ENCODE peak calls at places on chromosomes 16 and 17, in four cellular contexts. One of them, this sample, is unnamed.

GRCh38 chr17:13520899-13521572 is 80.7 kb downstream of the HS3ST3A1 start:
- DNase-seq in psoas muscle: no peak
- DNase-seq in GM20000: no peak
- DNase-seq in heart right ventricle: no peak
- DNase-seq in this sample: no peak

GRCh38 chr16:15682105-15682570 is 32.1 kb downstream of the NDE1 start:
- DNase-seq in psoas muscle: no peak
- DNase-seq in GM20000: no peak
- DNase-seq in heart right ventricle: no peak
- DNase-seq in this sample: peak

GRCh38 chr17:42467889-42468288 is 9.2 kb downstream of the ATP6V0A1 start:
- DNase-seq in psoas muscle: no peak
- DNase-seq in GM20000: no peak
- DNase-seq in heart right ventricle: no peak
- DNase-seq in this sample: no peak

GRCh38 chr16:75789237-75789636 is 62.9 kb upstream of the CPHXL start:
- DNase-seq in psoas muscle: no peak
- DNase-seq in GM20000: peak
- DNase-seq in heart right ventricle: peak
- DNase-seq in this sample: no peak

GRCh38 chr16:85045077-85045476 is 17.5 kb downstream of the KIAA0513 start:
- DNase-seq in psoas muscle: peak
- DNase-seq in GM20000: no peak
- DNase-seq in heart right ventricle: no peak
- DNase-seq in this sample: no peak

GRCh38 chr17:61485067-61485775 is 33.0 kb downstream of the TBX4 start:
- DNase-seq in psoas muscle: no peak
- DNase-seq in GM20000: no peak
- DNase-seq in heart right ventricle: no peak
- DNase-seq in this sample: no peak

GRCh38 chr17:41860254-41860931 is 4.8 kb downstream of the KLHL11 start:
- DNase-seq in psoas muscle: no peak
- DNase-seq in GM20000: no peak
- DNase-seq in heart right ventricle: no peak
- DNase-seq in this sample: no peak

GRCh38 chr17:15431201-15431600 is 36.2 kb downstream of the CDRT4 start:
- DNase-seq in psoas muscle: peak
- DNase-seq in GM20000: no peak
- DNase-seq in heart right ventricle: no peak
- DNase-seq in this sample: no peak

GRCh38 chr17:57985675-57985974 is 2.4 kb downstream of the VEZF1 start:
- DNase-seq in psoas muscle: no peak
- DNase-seq in GM20000: no peak
- DNase-seq in heart right ventricle: no peak
- DNase-seq in this sample: no peak

GRCh38 chr16:27945233-27945975 is 118.1 kb downstream of the GSG1L start:
- DNase-seq in psoas muscle: no peak
- DNase-seq in GM20000: no peak
- DNase-seq in heart right ventricle: no peak
- DNase-seq in this sample: no peak

GRCh38 chr17:42378597-42379594 is 9.3 kb downstream of the STAT3 start:
- DNase-seq in psoas muscle: no peak
- DNase-seq in GM20000: peak
- DNase-seq in heart right ventricle: peak
- DNase-seq in this sample: peak

GRCh38 chr16:85092309-85092708 is 20.0 kb downstream of the CIBAR2 start:
- DNase-seq in psoas muscle: no peak
- DNase-seq in GM20000: no peak
- DNase-seq in heart right ventricle: no peak
- DNase-seq in this sample: no peak

GRCh38 chr16:49019826-49020401 is 261.7 kb downstream of the CBLN1 start:
- DNase-seq in psoas muscle: no peak
- DNase-seq in GM20000: no peak
- DNase-seq in heart right ventricle: no peak
- DNase-seq in this sample: no peak

GRCh38 chr17:50508573-50509460 is 578 bp downstream of the MYCBPAP start:
- DNase-seq in psoas muscle: peak
- DNase-seq in GM20000: no peak
- DNase-seq in heart right ventricle: no peak
- DNase-seq in this sample: no peak

GRCh38 chr16:53840472-53840871 is 136.5 kb downstream of the FTO start:
- DNase-seq in psoas muscle: no peak
- DNase-seq in GM20000: no peak
- DNase-seq in heart right ventricle: no peak
- DNase-seq in this sample: no peak

GRCh38 chr17:27993723-27994310 is 48.7 kb upstream of the NLK start:
- DNase-seq in psoas muscle: no peak
- DNase-seq in GM20000: no peak
- DNase-seq in heart right ventricle: no peak
- DNase-seq in this sample: no peak

GRCh38 chr16:4477966-4478365 is 1.8 kb downstream of the HMOX2 start:
- DNase-seq in psoas muscle: no peak
- DNase-seq in GM20000: no peak
- DNase-seq in heart right ventricle: no peak
- DNase-seq in this sample: peak

GRCh38 chr16:81885976-81886586 is 107.0 kb downstream of the PLCG2 start:
- DNase-seq in psoas muscle: no peak
- DNase-seq in GM20000: peak
- DNase-seq in heart right ventricle: no peak
- DNase-seq in this sample: peak

GRCh38 chr16:51762081-51762995 is 611.3 kb upstream of the SALL1 start:
- DNase-seq in psoas muscle: peak
- DNase-seq in GM20000: peak
- DNase-seq in heart right ventricle: peak
- DNase-seq in this sample: peak

GRCh38 chr17:18959845-18960240 is 7.9 kb downstream of the SLC5A10 start:
- DNase-seq in psoas muscle: peak
- DNase-seq in GM20000: no peak
- DNase-seq in heart right ventricle: no peak
- DNase-seq in this sample: no peak

GRCh38 chr16:62256406-62256805 is 220.2 kb upstream of the CDH8 start:
- DNase-seq in psoas muscle: no peak
- DNase-seq in GM20000: no peak
- DNase-seq in heart right ventricle: no peak
- DNase-seq in this sample: no peak

GRCh38 chr17:36183001-36183810 is 6.8 kb upstream of the TBC1D3B start:
- DNase-seq in psoas muscle: peak
- DNase-seq in GM20000: peak
- DNase-seq in heart right ventricle: peak
- DNase-seq in this sample: no peak

GRCh38 chr17:57679356-57679755 is 65.7 kb downstream of the CCDC182 start:
- DNase-seq in psoas muscle: no peak
- DNase-seq in GM20000: no peak
- DNase-seq in heart right ventricle: no peak
- DNase-seq in this sample: no peak

GRCh38 chr17:20896153-20896649 is 146.6 kb downstream of the USP22 start:
- DNase-seq in psoas muscle: peak
- DNase-seq in GM20000: no peak
- DNase-seq in heart right ventricle: peak
- DNase-seq in this sample: peak

GRCh38 chr17:9529033-9529748 is 46.4 kb downstream of the STX8 start:
- DNase-seq in psoas muscle: no peak
- DNase-seq in GM20000: peak
- DNase-seq in heart right ventricle: no peak
- DNase-seq in this sample: peak
- TF ChIP-seq CTCF in psoas muscle: peak
- TF ChIP-seq CTCF in GM20000: peak
- TF ChIP-seq CTCF in heart right ventricle: peak
- TF ChIP-seq CTCF in this sample: peak

DNA sequence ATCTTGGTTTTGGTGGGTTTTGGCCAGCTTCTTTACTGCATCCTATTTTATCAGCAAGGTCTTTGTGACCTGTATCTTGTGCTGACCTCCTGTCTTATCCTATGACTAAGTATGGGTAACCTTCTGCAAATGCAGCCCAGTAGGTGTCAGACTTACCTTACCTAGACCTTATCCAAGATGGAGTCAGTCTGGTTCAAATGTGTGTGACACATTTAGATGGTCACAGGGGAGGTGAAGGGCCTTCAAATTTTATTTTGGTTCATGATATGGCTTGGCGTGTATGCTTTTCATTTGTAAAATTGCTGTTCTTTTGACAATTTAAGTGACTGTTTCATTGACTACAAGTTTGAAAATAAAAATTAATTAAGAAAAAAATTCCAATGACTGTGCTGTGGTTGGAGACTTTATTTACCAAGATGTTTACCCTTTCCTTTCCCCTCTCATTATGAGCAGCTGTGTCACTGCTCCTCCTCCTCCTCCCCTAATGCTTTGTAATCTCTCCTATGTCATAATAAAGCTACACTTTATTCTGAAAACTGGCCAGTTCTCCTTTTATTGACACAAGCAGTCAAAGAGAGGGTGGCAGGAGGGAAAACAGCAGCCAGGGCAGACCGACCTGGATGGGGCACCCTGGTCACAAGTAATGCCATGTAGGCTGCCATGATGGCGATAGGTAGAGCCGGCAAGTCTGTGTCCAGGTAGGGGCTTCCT is 49.4 kb downstream of the TNFRSF13B start:
- DNase-seq in psoas muscle: no peak
- DNase-seq in GM20000: no peak
- DNase-seq in heart right ventricle: no peak
- DNase-seq in this sample: peak
- TF ChIP-seq CTCF in psoas muscle: no peak
- TF ChIP-seq CTCF in GM20000: no peak
- TF ChIP-seq CTCF in heart right ventricle: no peak
- TF ChIP-seq CTCF in this sample: no peak

GRCh38 chr16:78224342-78224741 is 124.9 kb downstream of the WWOX start:
- DNase-seq in psoas muscle: no peak
- DNase-seq in GM20000: no peak
- DNase-seq in heart right ventricle: no peak
- DNase-seq in this sample: no peak

GRCh38 chr16:78228704-78229103 is 129.2 kb downstream of the WWOX start:
- DNase-seq in psoas muscle: no peak
- DNase-seq in GM20000: no peak
- DNase-seq in heart right ventricle: no peak
- DNase-seq in this sample: no peak

GRCh38 chr16:78230832-78231231 is 131.4 kb downstream of the WWOX start:
- DNase-seq in psoas muscle: no peak
- DNase-seq in GM20000: no peak
- DNase-seq in heart right ventricle: no peak
- DNase-seq in this sample: no peak

DNA sequence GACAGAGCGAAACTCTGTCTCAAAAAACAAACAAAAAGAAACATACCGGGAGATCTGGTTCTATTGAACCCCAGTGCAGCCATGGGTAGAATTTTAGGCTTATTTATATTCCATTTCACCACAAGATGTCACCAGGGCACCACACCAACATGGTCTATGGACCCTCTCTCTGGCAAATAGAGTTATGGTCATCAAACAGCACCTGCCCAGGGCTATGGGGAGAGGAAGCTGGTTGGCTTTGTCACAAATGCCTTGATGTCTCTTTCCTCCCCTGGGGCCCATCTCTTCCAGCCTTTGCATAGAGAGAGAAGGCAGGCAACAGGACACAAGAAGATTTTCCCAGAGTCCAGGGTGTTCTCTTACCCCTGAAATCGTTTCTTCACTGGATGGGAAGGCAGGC is 128.4 kb downstream of the WWOX start:
- DNase-seq in psoas muscle: no peak
- DNase-seq in GM20000: no peak
- DNase-seq in heart right ventricle: no peak
- DNase-seq in this sample: no peak
- TF ChIP-seq CTCF in psoas muscle: peak
- TF ChIP-seq CTCF in GM20000: no peak
- TF ChIP-seq CTCF in heart right ventricle: peak
- TF ChIP-seq CTCF in this sample: no peak

DNA sequence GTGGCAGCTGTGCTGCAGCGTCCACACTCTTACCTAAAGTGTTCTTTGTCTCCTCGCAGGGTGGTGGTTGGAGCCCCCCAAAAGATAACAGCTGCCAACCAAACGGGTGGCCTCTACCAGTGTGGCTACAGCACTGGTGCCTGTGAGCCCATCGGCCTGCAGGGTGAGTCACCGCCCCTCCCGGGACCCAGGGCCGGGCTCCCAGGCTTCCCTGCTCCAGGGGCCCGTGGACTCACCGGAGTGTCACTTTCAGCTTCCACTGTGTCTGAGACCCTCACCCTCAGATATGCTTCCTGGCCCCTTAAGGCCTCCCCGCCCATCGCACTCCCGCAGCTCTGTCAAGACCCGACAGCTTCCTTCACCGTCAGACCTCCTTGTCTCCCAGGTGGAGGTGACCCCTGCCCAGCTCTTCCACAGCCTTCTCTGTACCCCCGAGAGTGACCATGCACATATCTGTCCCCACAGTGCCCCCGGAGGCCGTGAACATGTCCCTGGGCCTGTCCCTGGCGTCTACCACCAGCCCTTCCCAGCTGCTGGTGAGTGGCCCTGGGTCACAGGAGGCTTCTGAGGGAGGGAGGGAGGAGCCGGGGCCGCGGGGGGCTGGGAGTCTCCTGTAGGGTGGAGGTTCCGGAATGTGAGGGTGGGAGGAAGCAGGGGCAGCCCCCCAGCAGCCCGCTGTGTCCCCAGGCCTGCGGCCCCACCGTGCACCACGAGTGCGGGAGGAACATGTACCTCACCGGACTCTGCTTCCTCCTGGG is 1.8 kb downstream of the ITGAX start:
- DNase-seq in psoas muscle: peak
- DNase-seq in GM20000: no peak
- DNase-seq in heart right ventricle: no peak
- DNase-seq in this sample: no peak
- TF ChIP-seq CTCF in psoas muscle: no peak
- TF ChIP-seq CTCF in GM20000: no peak
- TF ChIP-seq CTCF in heart right ventricle: no peak
- TF ChIP-seq CTCF in this sample: no peak

DNA sequence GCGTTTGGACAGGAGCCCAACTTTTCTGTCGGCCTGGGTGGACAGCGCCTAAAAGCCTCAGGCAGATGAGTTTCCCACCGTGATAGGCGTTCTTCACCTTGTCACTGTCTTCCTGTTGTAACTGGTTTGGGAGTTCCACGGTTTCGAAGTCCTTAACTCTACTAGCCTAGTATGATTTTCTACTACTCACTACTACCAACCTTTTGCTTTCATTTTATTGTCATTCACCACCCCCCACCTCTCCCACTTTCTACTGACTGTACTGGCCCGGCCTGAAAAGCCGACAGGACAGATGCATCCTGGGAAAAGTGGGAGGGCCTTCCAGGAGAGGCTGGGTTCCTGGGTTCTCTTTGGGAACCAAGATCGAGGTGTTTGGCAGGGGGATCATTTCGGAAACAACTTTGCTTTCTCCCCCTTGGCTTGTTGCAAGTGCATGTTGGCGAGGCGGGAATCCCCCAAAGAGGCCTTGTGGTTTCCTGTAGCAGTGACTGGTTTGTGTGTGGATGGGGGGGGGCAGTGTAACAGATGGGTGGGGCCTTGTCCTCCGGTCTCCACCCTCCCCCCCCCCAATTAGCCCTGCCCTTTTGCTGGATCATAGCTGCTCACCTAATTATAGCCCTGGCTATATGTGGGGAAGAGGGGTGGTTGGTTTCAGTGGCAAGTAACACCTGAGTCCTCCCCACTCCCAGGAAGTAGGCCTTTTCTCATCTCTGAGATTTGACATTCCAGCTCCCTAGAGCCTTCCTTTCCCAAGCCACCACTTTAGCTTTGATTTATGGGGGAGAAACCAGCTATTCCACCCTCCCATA is 1.4 kb downstream of the EIF5A start:
- DNase-seq in psoas muscle: peak
- DNase-seq in GM20000: peak
- DNase-seq in heart right ventricle: peak
- DNase-seq in this sample: peak
- TF ChIP-seq CTCF in psoas muscle: no peak
- TF ChIP-seq CTCF in GM20000: no peak
- TF ChIP-seq CTCF in heart right ventricle: no peak
- TF ChIP-seq CTCF in this sample: no peak